ENCODE peak calls at places on chromosomes 5 and 9, in four cellular contexts. W is M059J; Y is stimulated activated CD8-positive, alpha-beta memory T cell treated with anti-CD3 and anti-CD28 coated beads, Interleukin-4, amount 100 ng/mL, for 24 hours; A is stimulated activated CD4-positive, alpha-beta T cell treated with anti-CD3 and anti-CD28 coated beads, Interleukin-2, amount 100 ng/mL, for 4 hours. M is an unnamed sample.

GRCh38 chr5:91183743-91184142 is 199.4 kb downstream of the ARRDC3 start:
- DNase-seq in W (no peak), Y (no peak), A (no peak), M (no peak)

GRCh38 chr5:73544429-73545402 is 20.7 kb downstream of the ANKRA2 start:
- DNase-seq in W (no peak), Y (no peak), A (no peak), M (no peak)

GRCh38 chr5:128109138-128109537 is 25.6 kb downstream of the SLC12A2 start:
- DNase-seq in W (no peak), Y (no peak), A (no peak), M (no peak)

GRCh38 chr5:60674670-60675069 is 25.3 kb downstream of the DEPDC1B start:
- DNase-seq in W (no peak), Y (no peak), A (no peak), M (no peak)

GRCh38 chr5:164672931-164673694 is 1167.7 kb downstream of the MAT2B start:
- DNase-seq in W (no peak), Y (no peak), A (no peak), M (peak)

GRCh38 chr9:2260401-2261306 is 245.5 kb downstream of the SMARCA2 start:
- DNase-seq in W (peak), Y (no peak), A (no peak), M (peak)

GRCh38 chr5:59124983-59125960 is 542.4 kb downstream of the RAB3C start:
- DNase-seq in W (no peak), Y (no peak), A (no peak), M (peak)

GRCh38 chr5:172533399-172534228 is 79.3 kb upstream of the SH3PXD2B start:
- DNase-seq in W (peak), Y (no peak), A (no peak), M (no peak)

GRCh38 chr5:13648822-13649221 is 295.7 kb downstream of the DNAH5 start:
- DNase-seq in W (no peak), Y (no peak), A (no peak), M (no peak)

GRCh38 chr5:148499461-148499860 is 115.7 kb downstream of the FBXO38 start:
- DNase-seq in W (peak), Y (no peak), A (no peak), M (no peak)

GRCh38 chr9:116501871-116502270 is 185.2 kb upstream of the TRIM32 start:
- DNase-seq in W (peak), Y (no peak), A (no peak), M (no peak)

GRCh38 chr5:73596705-73597328 is 29.2 kb upstream of the ARHGEF28 start:
- DNase-seq in W (peak), Y (no peak), A (no peak), M (peak)

GRCh38 chr9:112038017-112038408 is 137.1 kb downstream of the SUSD1 start:
- DNase-seq in W (no peak), Y (no peak), A (no peak), M (no peak)

GRCh38 chr5:152113401-152113800 is 188.8 kb upstream of the GLRA1 start:
- DNase-seq in W (peak), Y (peak), A (no peak), M (no peak)

GRCh38 chr9:93676310-93677054 is 100.1 kb downstream of the PHF2 start:
- DNase-seq in W (no peak), Y (no peak), A (no peak), M (no peak)

GRCh38 chr5:36573441-36573840 is 33.0 kb upstream of the SLC1A3 start:
- DNase-seq in W (peak), Y (no peak), A (no peak), M (no peak)

M was measured in Karpas-422.